ENCODE peak calls at places on chromosomes 5 and 9, in eight cellular contexts. G is SK-N-DZ, S is OCI-LY7, T is GM20000, L is type B pancreatic cell, X is epithelial cell of esophagus, F is GM18507, B is T47D. H is an unnamed sample.

GRCh38 chr5:129243058-129243457 is 148.5 kb downstream of the ISOC1 start:
- DNase-seq in G (peak), S (no peak), T (no peak), L (no peak), X (no peak), F (no peak), B (no peak), H (no peak)

GRCh38 chr9:100108572-100108971 is 9.5 kb downstream of the INVS start:
- DNase-seq in G (no peak), S (no peak), T (no peak), L (no peak), X (no peak), F (no peak), B (no peak), H (no peak)

GRCh38 chr5:9658726-9659125 is 28.6 kb upstream of the TAS2R1 start:
- DNase-seq in G (no peak), S (no peak), T (no peak), L (no peak), X (no peak), F (no peak), B (no peak), H (no peak)

GRCh38 chr5:81086881-81087281 is 126.7 kb downstream of the RASGRF2 start:
- DNase-seq in G (no peak), S (no peak), T (no peak), L (no peak), X (no peak), F (no peak), B (no peak), H (no peak)

GRCh38 chr9:134204991-134205578 is 40.7 kb upstream of the RNU6ATAC start:
- DNase-seq in G (no peak), S (no peak), T (no peak), L (no peak), X (no peak), F (no peak), B (no peak), H (no peak)

GRCh38 chr5:61329729-61330128 is 2.3 kb upstream of the ZSWIM6 start:
- DNase-seq in G (no peak), S (no peak), T (peak), L (no peak), X (no peak), F (no peak), B (no peak), H (no peak)

GRCh38 chr5:2848634-2849033 is 97.2 kb upstream of the IRX2 start:
- DNase-seq in G (no peak), S (no peak), T (no peak), L (no peak), X (peak), F (no peak), B (peak), H (no peak)

GRCh38 chr9:114482602-114483001 is 22.7 kb downstream of the WHRN start:
- DNase-seq in G (no peak), S (no peak), T (no peak), L (no peak), X (no peak), F (no peak), B (no peak), H (no peak)

GRCh38 chr9:92609142-92609500 is 60.8 kb downstream of the IPPK start:
- DNase-seq in G (no peak), S (no peak), T (no peak), L (no peak), X (no peak), F (no peak), B (no peak), H (no peak)

GRCh38 chr5:137439645-137440044 is 59.5 kb downstream of the SPOCK1 start:
- DNase-seq in G (no peak), S (no peak), T (no peak), L (no peak), X (no peak), F (no peak), B (no peak), H (no peak)

GRCh38 chr5:73189816-73190451 is 16.9 kb downstream of the TMEM174 start:
- DNase-seq in G (no peak), S (peak), T (no peak), L (no peak), X (no peak), F (no peak), B (no peak), H (no peak)

GRCh38 chr5:179370490-179371122 is 25.3 kb upstream of the ADAMTS2 start:
- DNase-seq in G (no peak), S (no peak), T (no peak), L (no peak), X (no peak), F (no peak), B (no peak), H (no peak)

GRCh38 chr5:158313739-158314464 is 455.0 kb upstream of the CLINT1 start:
- DNase-seq in G (no peak), S (no peak), T (no peak), L (no peak), X (no peak), F (no peak), B (peak), H (no peak)

GRCh38 chr5:136279314-136279713 is 86.0 kb downstream of the TRPC7 start:
- DNase-seq in G (no peak), S (no peak), T (no peak), L (no peak), X (no peak), F (no peak), B (no peak), H (no peak)

GRCh38 chr5:51829226-51829625 is 446.0 kb downstream of the ISL1 start:
- DNase-seq in G (no peak), S (no peak), T (no peak), L (no peak), X (peak), F (no peak), B (no peak), H (peak)

GRCh38 chr5:114362197-114362976 is 517 bp downstream of the KCNN2 start:
- DNase-seq in G (peak), S (no peak), T (peak), L (no peak), X (no peak), F (no peak), B (no peak), H (peak)

GRCh38 chr5:55737793-55738192 is at the start of gene DDX4:
- DNase-seq in G (no peak), S (no peak), T (no peak), L (no peak), X (no peak), F (no peak), B (no peak), H (no peak)

GRCh38 chr9:18893491-18893890 is 139.5 kb downstream of the SAXO1 start:
- DNase-seq in G (no peak), S (no peak), T (no peak), L (no peak), X (no peak), F (no peak), B (no peak), H (no peak)

GRCh38 chr5:12691330-12691729 is 787.1 kb upstream of the CTNND2 start:
- DNase-seq in G (no peak), S (no peak), T (no peak), L (no peak), X (peak), F (no peak), B (peak), H (no peak)

H was measured in 8988T.